ENCODE peak calls at places on chromosomes 6 and 20, in four cellular contexts. One of them, this sample, is unnamed.

GRCh38 chr6:19368511-19368910 is 468.7 kb upstream of the ID4 start:
- DNase-seq in H1: no peak
- DNase-seq in GM12878: no peak
- DNase-seq in HepG2: no peak
- DNase-seq in this sample: no peak

GRCh38 chr20:1800777-1801176 is 94.4 kb upstream of the SIRPA start:
- DNase-seq in HepG2: no peak
- DNase-seq in GM12878: no peak
- DNase-seq in H1: no peak
- DNase-seq in this sample: peak; percentile 2

GRCh38 chr6:163965426-163966348 is 551.2 kb downstream of the QKI start:
- DNase-seq in H1: no peak
- DNase-seq in GM12878: no peak
- DNase-seq in HepG2: no peak
- DNase-seq in this sample: no peak

GRCh38 chr6:154408906-154409500 is 52.4 kb upstream of the IPCEF1 start:
- DNase-seq in H1: no peak
- DNase-seq in HepG2: no peak
- DNase-seq in GM12878: no peak
- DNase-seq in this sample: no peak

GRCh38 chr6:36725581-36725980 is 28.0 kb downstream of the RAB44 start:
- DNase-seq in HepG2: no peak
- DNase-seq in H1: no peak
- DNase-seq in GM12878: no peak
- DNase-seq in this sample: no peak

GRCh38 chr20:2137552-2138201 is 36.0 kb downstream of the STK35 start:
- DNase-seq in HepG2: no peak
- DNase-seq in GM12878: no peak
- DNase-seq in H1: no peak
- DNase-seq in this sample: no peak

GRCh38 chr6:90288404-90288803 is 8.2 kb downstream of the BACH2 start:
- DNase-seq in HepG2: no peak
- DNase-seq in H1: no peak
- DNase-seq in GM12878: no peak
- DNase-seq in this sample: peak; percentile 16

GRCh38 chr20:23442436-23442835 is 3.0 kb downstream of the CSTL1 start:
- DNase-seq in H1: no peak
- DNase-seq in HepG2: no peak
- DNase-seq in GM12878: no peak
- DNase-seq in this sample: no peak

GRCh38 chr6:52537001-52537753 is 39.7 kb downstream of the TRAM2 start:
- DNase-seq in H1: no peak
- DNase-seq in HepG2: no peak
- DNase-seq in GM12878: peak; percentile 92
- DNase-seq in this sample: no peak

GRCh38 chr20:25619514-25619913 is 4.3 kb downstream of the NANP start:
- DNase-seq in H1: no peak
- DNase-seq in GM12878: no peak
- DNase-seq in HepG2: no peak
- DNase-seq in this sample: no peak

GRCh38 chr6:155850408-155850841 is 394.8 kb upstream of the NOX3 start:
- DNase-seq in H1: no peak
- DNase-seq in HepG2: no peak
- DNase-seq in GM12878: no peak
- DNase-seq in this sample: no peak

GRCh38 chr6:88843040-88843439 is 120.4 kb downstream of the RNGTT start:
- DNase-seq in HepG2: no peak
- DNase-seq in GM12878: no peak
- DNase-seq in H1: no peak
- DNase-seq in this sample: no peak

GRCh38 chr6:169380493-169380892 is 126.8 kb upstream of the THBS2 start:
- DNase-seq in GM12878: no peak
- DNase-seq in H1: no peak
- DNase-seq in HepG2: no peak
- DNase-seq in this sample: no peak
- H3K9ac ChIP-seq in GM12878: no peak overlapping the region
- H3K9ac ChIP-seq in H1: no peak overlapping the region
- H3K9ac ChIP-seq in HepG2: no peak overlapping the region
- H3K9ac ChIP-seq in this sample: no peak overlapping the region

GRCh38 chr6:10434235-10434634 is 19.4 kb upstream of the TFAP2A start:
- DNase-seq in GM12878: no peak
- DNase-seq in HepG2: no peak
- DNase-seq in H1: no peak
- DNase-seq in this sample: no peak

GRCh38 chr6:10429638-10430427 is 15.0 kb upstream of the TFAP2A start:
- DNase-seq in H1: peak; percentile 50
- DNase-seq in HepG2: peak; percentile 50
- DNase-seq in GM12878: peak; percentile 53
- DNase-seq in this sample: peak; percentile 63

GRCh38 chr6:10426781-10427279 is 12.0 kb upstream of the TFAP2A start:
- DNase-seq in H1: no peak
- DNase-seq in GM12878: no peak
- DNase-seq in HepG2: no peak
- DNase-seq in this sample: no peak

GRCh38 chr6:10433322-10433721 is 18.4 kb upstream of the TFAP2A start:
- DNase-seq in H1: no peak
- DNase-seq in HepG2: no peak
- DNase-seq in GM12878: no peak
- DNase-seq in this sample: no peak

GRCh38 chr6:10431423-10432164 is 16.7 kb upstream of the TFAP2A start:
- DNase-seq in GM12878: no peak
- DNase-seq in H1: no peak
- DNase-seq in HepG2: no peak
- DNase-seq in this sample: no peak
- TF ChIP-seq KDM1A in GM12878: no peak
- TF ChIP-seq KDM1A in H1: no peak
- TF ChIP-seq KDM1A in HepG2: no peak
- TF ChIP-seq KDM1A in this sample: no peak

DNA sequence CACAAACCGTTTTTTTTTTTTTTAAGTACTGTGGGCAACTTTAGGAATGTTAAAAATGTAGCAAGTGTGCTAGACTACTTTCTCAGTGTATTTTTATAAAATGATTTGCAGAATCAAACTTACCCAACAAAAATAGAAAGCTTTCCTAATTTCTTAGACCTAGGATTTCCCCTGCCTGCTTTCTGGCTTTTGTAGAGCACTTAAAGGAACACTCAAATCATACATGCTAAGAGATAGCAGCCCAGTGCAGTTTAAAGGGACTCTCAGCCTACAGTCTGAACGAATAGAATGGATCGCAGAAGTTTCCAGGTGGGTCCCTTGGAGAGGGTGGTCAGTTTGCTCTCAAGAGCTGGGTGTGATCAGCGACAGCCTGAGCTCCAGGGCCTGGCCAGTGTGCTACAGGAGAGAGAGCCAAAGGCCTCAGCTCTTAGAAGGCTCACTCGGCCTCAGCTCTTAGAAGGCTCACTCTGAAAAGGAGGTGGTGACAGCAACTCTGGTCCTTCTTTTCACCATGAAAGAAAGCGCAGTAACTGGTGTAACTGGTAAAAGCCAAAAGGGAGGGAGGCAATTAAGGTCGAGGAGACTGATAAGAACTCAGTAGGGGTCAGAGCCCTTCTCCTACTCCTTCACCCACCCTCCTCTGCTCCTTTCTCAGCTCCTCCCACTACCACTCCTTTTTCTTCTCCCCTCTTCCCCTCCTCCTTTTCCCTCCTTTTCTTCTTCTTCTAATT is 142.4 kb downstream of the ZFP64 start:
- DNase-seq in HepG2: no peak
- DNase-seq in GM12878: no peak
- DNase-seq in H1: peak; percentile 65
- DNase-seq in this sample: no peak
- H3K9ac ChIP-seq in HepG2: no peak overlapping the region
- H3K9ac ChIP-seq in GM12878: no peak overlapping the region
- H3K9ac ChIP-seq in H1: no peak overlapping the region
- H3K9ac ChIP-seq in this sample: no peak overlapping the region

GRCh38 chr20:4470375-4470774 is 251.3 kb upstream of the PRND start:
- DNase-seq in H1: no peak
- DNase-seq in HepG2: no peak
- DNase-seq in GM12878: no peak
- DNase-seq in this sample: no peak
- TF ChIP-seq KDM1A in H1: no peak
- TF ChIP-seq KDM1A in HepG2: no peak
- TF ChIP-seq KDM1A in GM12878: no peak
- TF ChIP-seq KDM1A in this sample: no peak

GRCh38 chr20:53678315-53678989 is 84.8 kb upstream of the ZNF217 start:
- DNase-seq in HepG2: no peak
- DNase-seq in H1: no peak
- DNase-seq in GM12878: no peak
- DNase-seq in this sample: no peak
- H3K9ac ChIP-seq in HepG2: peak overlapping the region; percentile 66
- H3K9ac ChIP-seq in H1: no peak overlapping the region
- H3K9ac ChIP-seq in GM12878: no peak overlapping the region
- H3K9ac ChIP-seq in this sample: peak overlapping the region; percentile 66

DNA sequence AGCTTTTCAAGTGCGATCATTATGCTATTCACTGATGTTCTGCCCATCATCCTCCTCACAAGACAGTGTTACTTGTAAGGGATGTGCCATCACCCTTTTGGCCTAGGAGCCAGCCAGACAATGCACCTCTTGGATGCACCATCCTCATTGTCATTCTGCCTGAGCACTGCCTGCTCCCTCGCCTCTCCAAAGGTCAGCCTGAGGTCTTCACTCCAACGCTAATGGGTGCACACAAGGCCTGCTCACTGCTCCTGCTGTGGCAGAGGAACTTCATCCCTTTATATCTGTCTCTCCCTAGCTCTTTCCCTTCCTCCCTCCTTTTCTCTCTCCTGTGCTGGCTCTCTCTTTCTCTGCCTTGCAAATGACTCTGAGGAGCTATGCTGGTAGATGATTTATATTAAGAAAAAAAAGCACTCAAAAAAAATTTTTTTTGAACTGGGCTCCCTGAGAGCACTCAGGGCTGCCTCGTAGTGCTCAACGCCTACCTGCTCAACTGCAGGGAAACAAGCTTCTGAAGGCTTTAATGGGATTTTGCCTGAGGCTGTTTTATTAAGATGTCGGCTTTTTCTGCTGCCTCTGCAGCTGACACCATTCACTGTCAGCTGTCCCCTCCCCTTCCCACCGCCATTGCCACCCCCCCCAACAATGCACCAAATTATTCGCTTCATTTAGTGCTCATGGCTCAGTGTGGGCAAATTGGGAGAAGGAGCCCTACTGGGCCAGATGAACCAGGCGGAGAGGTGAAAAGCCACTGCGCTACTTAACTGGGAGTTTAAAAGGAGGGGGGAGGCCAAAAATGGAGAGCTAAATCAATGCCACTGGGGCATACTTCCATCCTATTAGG is 137.7 kb upstream of the DEFB112 start:
- DNase-seq in GM12878: no peak
- DNase-seq in H1: no peak
- DNase-seq in HepG2: no peak
- DNase-seq in this sample: no peak
- TF ChIP-seq KDM1A in GM12878: no peak
- TF ChIP-seq KDM1A in H1: no peak
- TF ChIP-seq KDM1A in HepG2: no peak
- TF ChIP-seq KDM1A in this sample: no peak

GRCh38 chr6:137808836-137809315 is 58.2 kb upstream of the TNFAIP3 start:
- DNase-seq in H1: no peak
- DNase-seq in GM12878: no peak
- DNase-seq in HepG2: peak; percentile 68
- DNase-seq in this sample: peak; percentile 58

GRCh38 chr6:137811912-137812553 is 55.0 kb upstream of the TNFAIP3 start:
- DNase-seq in H1: no peak
- DNase-seq in HepG2: no peak
- DNase-seq in GM12878: no peak
- DNase-seq in this sample: no peak

GRCh38 chr6:137810554-137811120 is 56.4 kb upstream of the TNFAIP3 start:
- DNase-seq in H1: no peak
- DNase-seq in GM12878: no peak
- DNase-seq in HepG2: peak; percentile 78
- DNase-seq in this sample: no peak

GRCh38 chr6:137813308-137813707 is 53.8 kb upstream of the TNFAIP3 start:
- DNase-seq in GM12878: no peak
- DNase-seq in H1: no peak
- DNase-seq in HepG2: no peak
- DNase-seq in this sample: no peak

DNA sequence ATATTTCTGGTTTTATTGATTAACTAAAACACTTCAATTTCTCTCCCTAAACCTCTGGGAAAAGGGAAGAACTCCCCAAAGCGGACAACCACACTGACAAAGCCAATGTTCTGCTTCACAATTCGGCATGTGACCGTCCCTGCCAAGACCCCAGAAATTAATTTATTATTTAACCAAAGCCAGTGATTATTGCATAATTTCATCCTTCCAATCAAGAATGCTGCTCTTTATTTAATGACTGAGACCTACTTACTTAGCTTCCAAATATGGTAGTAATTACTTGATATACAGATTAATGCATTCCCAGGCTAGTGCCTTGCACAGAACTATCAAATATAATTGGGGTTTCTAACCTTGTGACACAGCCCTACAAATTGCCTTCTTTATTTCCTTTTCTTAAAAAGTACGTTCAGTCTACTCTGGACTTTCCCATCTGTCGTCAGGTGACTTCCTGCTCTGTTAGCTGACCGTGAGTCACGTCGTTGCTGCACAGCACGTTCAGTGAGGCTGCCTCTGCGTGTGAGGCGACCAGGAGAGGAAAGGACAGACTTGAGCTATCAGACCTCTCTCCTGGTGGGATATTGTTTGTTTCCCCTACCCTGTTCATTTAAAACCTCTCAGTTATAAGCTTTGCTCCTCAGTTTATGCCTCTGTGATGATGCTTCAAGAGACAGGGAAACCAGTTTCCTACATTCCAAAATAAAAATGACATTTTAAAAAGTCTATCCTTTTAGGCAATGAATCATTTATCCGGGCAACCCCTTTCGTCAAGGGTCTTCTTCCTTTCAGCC is 55.7 kb upstream of the TNFAIP3 start:
- DNase-seq in GM12878: peak; percentile 95
- DNase-seq in HepG2: peak; percentile 90
- DNase-seq in H1: no peak
- DNase-seq in this sample: peak; percentile 92
- H3K9ac ChIP-seq in GM12878: peak overlapping the region; percentile 70
- H3K9ac ChIP-seq in HepG2: peak overlapping the region; percentile 27
- H3K9ac ChIP-seq in H1: no peak overlapping the region
- H3K9ac ChIP-seq in this sample: peak overlapping the region; percentile 40

This sample was measured in K562.